ENCODE peak calls at places on chromosomes 1 and 21, in nine cellular contexts. D is adrenal gland, Q is sigmoid colon, J is breast epithelium, E is NB4, R is IMR-90, F is ovary, N is body of pancreas, K is A549. T is an unnamed sample.

GRCh38 chr1:205565799-205566198 is 61.3 kb downstream of the CDK18 start:
- DNase-seq in D (no peak), Q (peak), J (no peak), E (no peak), R (no peak), F (no peak), N (no peak), K (no peak), T (no peak)

GRCh38 chr1:143691400-143691891 is 280.3 kb downstream of the FAM72C start:
- DNase-seq in D (no peak), Q (no peak), J (no peak), E (no peak), R (peak), F (no peak), N (no peak), K (peak), T (no peak)

GRCh38 chr1:9843576-9843945 is 19.8 kb upstream of the CLSTN1 start:
- DNase-seq in D (no peak), Q (peak), J (peak), E (no peak), R (no peak), F (no peak), N (no peak), K (no peak), T (no peak)

GRCh38 chr1:53505401-53505800 is 46.2 kb downstream of the DMRTB1 start:
- DNase-seq in D (no peak), Q (no peak), J (no peak), E (no peak), R (no peak), F (no peak), N (no peak), K (no peak), T (no peak)

GRCh38 chr1:59141267-59141863 is 155.5 kb upstream of the FGGY start:
- DNase-seq in D (no peak), Q (no peak), J (no peak), E (no peak), R (no peak), F (no peak), N (no peak), K (no peak), T (no peak)

GRCh38 chr1:86965012-86965826 is 50.8 kb downstream of the HS2ST1 start:
- DNase-seq in D (peak), Q (no peak), J (no peak), E (peak), R (peak), F (no peak), N (peak), K (peak), T (no peak)

GRCh38 chr1:224762701-224763100 is 146.6 kb downstream of the CNIH3 start:
- DNase-seq in D (no peak), Q (no peak), J (no peak), E (no peak), R (no peak), F (no peak), N (no peak), K (no peak), T (no peak)

GRCh38 chr1:6969106-6969505 is 183.9 kb downstream of the CAMTA1 start:
- DNase-seq in D (no peak), Q (no peak), J (peak), E (peak), R (peak), F (no peak), N (no peak), K (no peak), T (no peak)

GRCh38 chr1:91533625-91534024 is 33.0 kb downstream of the CDC7 start:
- DNase-seq in D (no peak), Q (no peak), J (no peak), E (no peak), R (no peak), F (no peak), N (no peak), K (no peak), T (no peak)

GRCh38 chr1:66931548-66932124 is 6.8 kb downstream of the MIER1 start:
- DNase-seq in D (no peak), Q (no peak), J (no peak), E (peak), R (no peak), F (no peak), N (no peak), K (no peak), T (no peak)

GRCh38 chr1:68497358-68497698 is 446 bp upstream of the DEPDC1 start:
- DNase-seq in D (no peak), Q (no peak), J (no peak), E (no peak), R (no peak), F (no peak), N (no peak), K (no peak), T (no peak)

GRCh38 chr1:68495532-68495931 is 1.4 kb downstream of the DEPDC1 start:
- DNase-seq in D (no peak), Q (no peak), J (no peak), E (no peak), R (no peak), F (no peak), N (no peak), K (no peak), T (no peak)

GRCh38 chr1:68493193-68493592 is 3.7 kb downstream of the DEPDC1 start:
- DNase-seq in D (no peak), Q (no peak), J (no peak), E (no peak), R (no peak), F (no peak), N (no peak), K (no peak), T (no peak)

GRCh38 chr1:68496680-68497357 is at the start of gene DEPDC1:
- DNase-seq in D (peak), Q (peak), J (peak), E (peak), R (peak), F (peak), N (peak), K (peak), T (peak)

GRCh38 chr1:68495968-68496679 is 758 bp downstream of the DEPDC1 start:
- DNase-seq in D (no peak), Q (no peak), J (no peak), E (peak), R (no peak), F (no peak), N (no peak), K (peak), T (no peak)
- TF ChIP-seq POLR2A in D (no peak), Q (no peak), J (no peak), E (no peak), R (no peak), F (no peak), N (no peak), K (no peak), T (no peak)

GRCh38 chr1:23563755-23564374 is 4.6 kb upstream of the ID3 start:
- DNase-seq in D (no peak), Q (no peak), J (no peak), E (no peak), R (no peak), F (no peak), N (no peak), K (peak), T (no peak)

GRCh38 chr1:23561813-23562100 is 2.5 kb upstream of the ID3 start:
- DNase-seq in D (no peak), Q (no peak), J (no peak), E (no peak), R (no peak), F (no peak), N (no peak), K (no peak), T (no peak)

GRCh38 chr1:23563003-23563402 is 3.7 kb upstream of the ID3 start:
- DNase-seq in D (no peak), Q (peak), J (no peak), E (no peak), R (no peak), F (peak), N (no peak), K (no peak), T (no peak)

GRCh38 chr1:23561076-23561812 is 1.9 kb upstream of the ID3 start:
- DNase-seq in D (no peak), Q (no peak), J (no peak), E (no peak), R (no peak), F (no peak), N (no peak), K (no peak), T (no peak)

DNA sequence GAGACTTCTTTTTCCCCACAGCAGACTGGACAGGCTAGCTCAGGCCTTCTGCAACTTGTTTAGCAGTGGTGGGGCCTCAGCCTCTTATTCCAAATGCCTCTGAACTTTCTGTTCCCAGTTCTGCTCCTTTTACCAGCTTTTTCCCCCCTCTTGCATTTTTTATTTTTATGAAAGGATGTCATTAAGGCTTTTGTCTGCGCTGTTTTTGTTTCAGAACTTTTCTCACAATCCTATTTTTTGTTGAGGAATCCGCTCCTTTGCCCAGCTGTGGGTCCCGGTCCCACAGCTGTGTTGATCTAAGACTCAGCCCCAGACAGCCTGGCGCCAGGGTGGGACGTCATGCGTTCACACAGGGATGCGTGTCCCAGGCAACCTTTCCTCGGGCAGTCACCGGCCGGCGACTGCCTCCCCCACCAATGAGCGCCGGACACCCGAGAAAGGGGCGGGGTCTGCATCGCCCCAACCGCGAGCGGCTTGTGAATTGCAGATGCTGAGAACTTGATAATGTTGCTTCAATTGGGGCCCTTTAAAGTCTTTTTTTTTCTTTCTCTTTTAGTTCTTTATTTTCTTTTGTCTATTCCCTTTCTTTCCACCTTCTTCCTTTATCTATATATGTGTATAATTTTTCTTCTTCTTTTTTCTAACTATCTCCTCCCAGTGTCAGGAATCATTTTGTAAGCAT is 3.0 kb upstream of the ID3 start:
- DNase-seq in D (peak), Q (peak), J (peak), E (peak), R (peak), F (peak), N (peak), K (peak), T (peak)
- TF ChIP-seq POLR2A in D (no peak), Q (peak), J (peak), E (no peak), R (peak), F (peak), N (peak), K (no peak), T (peak)

GRCh38 chr1:214967865-214968575 is 114.5 kb upstream of the KCNK2 start:
- DNase-seq in D (no peak), Q (no peak), J (no peak), E (no peak), R (peak), F (no peak), N (no peak), K (no peak), T (no peak)
- TF ChIP-seq POLR2A in D (no peak), Q (no peak), J (no peak), E (no peak), R (no peak), F (no peak), N (no peak), K (no peak), T (no peak)

GRCh38 chr1:151060241-151061011 is at the start of gene MLLT11:
- DNase-seq in D (peak), Q (peak), J (no peak), E (peak), R (peak), F (peak), N (no peak), K (peak), T (peak)
- TF ChIP-seq POLR2A in D (no peak), Q (no peak), J (no peak), E (peak), R (peak), F (no peak), N (no peak), K (peak), T (peak)

GRCh38 chr1:30755334-30755733 is 2.2 kb downstream of the LAPTM5 start:
- DNase-seq in D (no peak), Q (no peak), J (no peak), E (no peak), R (no peak), F (no peak), N (no peak), K (no peak), T (no peak)

GRCh38 chr1:30754684-30755171 is 2.8 kb downstream of the LAPTM5 start:
- DNase-seq in D (no peak), Q (no peak), J (no peak), E (peak), R (no peak), F (no peak), N (no peak), K (no peak), T (no peak)

GRCh38 chr1:30752651-30752908 is 5.0 kb downstream of the LAPTM5 start:
- DNase-seq in D (no peak), Q (no peak), J (no peak), E (no peak), R (no peak), F (no peak), N (no peak), K (no peak), T (no peak)

GRCh38 chr1:30751830-30752650 is 5.5 kb downstream of the LAPTM5 start:
- DNase-seq in D (no peak), Q (no peak), J (no peak), E (no peak), R (no peak), F (no peak), N (no peak), K (no peak), T (no peak)

GRCh38 chr1:30753660-30754123 is 3.9 kb downstream of the LAPTM5 start:
- DNase-seq in D (no peak), Q (no peak), J (no peak), E (peak), R (no peak), F (no peak), N (no peak), K (no peak), T (no peak)
- TF ChIP-seq POLR2A in D (no peak), Q (no peak), J (no peak), E (no peak), R (no peak), F (no peak), N (no peak), K (no peak), T (no peak)

GRCh38 chr1:160664573-160665051 is 17.8 kb upstream of the SLAMF1 start:
- DNase-seq in D (no peak), Q (no peak), J (no peak), E (no peak), R (no peak), F (no peak), N (no peak), K (no peak), T (no peak)
- TF ChIP-seq POLR2A in D (no peak), Q (no peak), J (no peak), E (no peak), R (no peak), F (no peak), N (no peak), K (no peak), T (no peak)

DNA sequence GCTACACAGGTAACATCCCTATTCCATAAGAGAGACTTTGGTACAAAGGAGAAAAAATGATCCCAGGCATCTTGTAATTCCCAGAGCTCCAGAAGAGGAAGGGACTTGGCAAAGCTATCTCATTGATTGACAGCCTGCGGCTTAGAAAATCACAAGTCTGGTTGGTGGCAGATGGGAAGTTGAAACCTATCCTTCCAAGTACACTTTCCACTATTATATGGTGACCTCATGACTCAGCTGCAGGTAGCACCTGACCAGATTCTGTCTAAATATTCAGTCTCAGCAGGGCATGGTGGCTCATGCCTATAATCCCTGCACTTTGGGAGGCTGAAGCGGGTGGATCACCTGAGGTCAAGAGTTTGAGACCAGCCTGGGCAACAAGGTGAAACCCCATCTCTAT is 89.9 kb downstream of the TIAM1 start:
- DNase-seq in D (no peak), Q (no peak), J (no peak), E (no peak), R (no peak), F (no peak), N (no peak), K (no peak), T (no peak)
- TF ChIP-seq POLR2A in D (no peak), Q (no peak), J (no peak), E (no peak), R (no peak), F (no peak), N (no peak), K (no peak), T (no peak)

DNA sequence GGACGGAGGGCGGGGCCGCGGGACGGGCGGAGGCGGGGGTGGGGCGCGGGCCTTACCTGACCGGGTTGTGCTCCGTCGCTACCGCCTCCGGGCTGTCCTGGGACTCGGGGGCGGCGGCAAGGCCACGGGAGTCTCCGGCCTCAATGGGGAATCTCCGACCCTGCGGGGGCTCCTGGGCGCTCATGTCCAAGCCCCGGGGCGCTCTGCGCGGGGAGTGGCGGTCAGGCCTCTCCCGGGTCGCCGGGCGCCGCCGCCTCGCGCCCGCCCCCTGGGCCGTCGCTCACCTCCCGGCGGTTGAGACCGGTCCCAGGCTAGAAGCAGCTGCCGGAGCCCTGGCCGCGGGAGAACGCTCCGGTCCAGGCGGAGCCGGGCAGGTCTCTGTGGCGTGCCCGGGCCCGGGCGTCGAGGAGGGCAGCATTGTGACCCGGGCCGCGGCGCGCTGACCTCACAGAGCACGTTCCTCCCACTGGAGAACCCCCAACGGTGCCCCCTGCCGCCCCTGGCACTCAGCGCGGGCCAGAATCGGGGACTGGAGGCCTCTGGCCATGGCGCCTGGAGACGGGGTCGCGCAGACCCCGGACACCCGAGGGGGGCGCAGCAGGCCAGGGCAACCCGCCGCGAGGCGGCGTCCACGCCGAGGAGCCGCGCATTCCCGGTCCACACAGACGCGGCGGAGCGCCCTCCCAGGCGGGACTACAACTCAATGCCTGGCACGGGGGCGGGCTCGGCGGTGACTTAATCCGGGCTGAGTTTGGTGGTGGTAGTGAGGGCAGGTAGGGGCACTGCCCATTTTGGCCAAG is 411 bp downstream of the FAM229A start:
- DNase-seq in D (peak), Q (peak), J (no peak), E (no peak), R (no peak), F (peak), N (peak), K (no peak), T (peak)
- TF ChIP-seq POLR2A in D (peak), Q (no peak), J (no peak), E (no peak), R (no peak), F (no peak), N (peak), K (no peak), T (peak)

T was measured in uterus.